ENCODE peak calls at places on chromosomes 12 and 14, in nine cellular contexts. One of them, this sample, is unnamed.

GRCh38 chr12:27779416-27779815 is 617 bp upstream of the KLHL42 start:
- DNase-seq in IMR-90: no peak
- DNase-seq in fibroblast of lung: peak; percentile 30
- DNase-seq in GM23248: peak; percentile 39
- DNase-seq in MM.1S: peak; percentile 8
- DNase-seq in astrocyte: no peak
- DNase-seq in neural progenitor cell: peak; percentile 48
- DNase-seq in OCI-LY7: peak; percentile 50
- DNase-seq in HCT116: no peak
- DNase-seq in this sample: no peak

GRCh38 chr12:52215587-52216031 is 17.4 kb upstream of the KRT7 start:
- DNase-seq in IMR-90: peak; percentile 79
- DNase-seq in fibroblast of lung: peak; percentile 39
- DNase-seq in GM23248: no peak
- DNase-seq in MM.1S: no peak
- DNase-seq in astrocyte: peak; percentile 75
- DNase-seq in neural progenitor cell: no peak
- DNase-seq in OCI-LY7: no peak
- DNase-seq in HCT116: peak; percentile 64
- DNase-seq in this sample: peak; percentile 96

GRCh38 chr12:116934908-116935698 is 24.4 kb downstream of the FBXW8 start:
- DNase-seq in IMR-90: no peak
- DNase-seq in fibroblast of lung: no peak
- DNase-seq in GM23248: no peak
- DNase-seq in MM.1S: no peak
- DNase-seq in astrocyte: no peak
- DNase-seq in neural progenitor cell: no peak
- DNase-seq in OCI-LY7: no peak
- DNase-seq in HCT116: no peak
- DNase-seq in this sample: no peak

GRCh38 chr12:26112703-26113147 is 12.1 kb downstream of the BHLHE41 start:
- DNase-seq in IMR-90: peak; percentile 22
- DNase-seq in fibroblast of lung: no peak
- DNase-seq in GM23248: peak; percentile 20
- DNase-seq in MM.1S: no peak
- DNase-seq in astrocyte: no peak
- DNase-seq in neural progenitor cell: peak; percentile 64
- DNase-seq in OCI-LY7: no peak
- DNase-seq in HCT116: no peak
- DNase-seq in this sample: peak; percentile 88

GRCh38 chr14:36383674-36384421 is 63.4 kb upstream of the MBIP start:
- DNase-seq in IMR-90: no peak
- DNase-seq in fibroblast of lung: no peak
- DNase-seq in GM23248: peak; percentile 26
- DNase-seq in MM.1S: no peak
- DNase-seq in astrocyte: no peak
- DNase-seq in neural progenitor cell: no peak
- DNase-seq in OCI-LY7: no peak
- DNase-seq in HCT116: no peak
- DNase-seq in this sample: no peak

GRCh38 chr12:131389051-131390013 is 321.6 kb upstream of the SFSWAP start:
- DNase-seq in IMR-90: no peak
- DNase-seq in fibroblast of lung: no peak
- DNase-seq in GM23248: no peak
- DNase-seq in MM.1S: no peak
- DNase-seq in astrocyte: no peak
- DNase-seq in neural progenitor cell: no peak
- DNase-seq in OCI-LY7: no peak
- DNase-seq in HCT116: no peak
- DNase-seq in this sample: no peak

GRCh38 chr12:50764861-50765324 is 992 bp downstream of the ATF1 start:
- DNase-seq in IMR-90: peak; percentile 35
- DNase-seq in fibroblast of lung: peak; percentile 58
- DNase-seq in GM23248: peak; percentile 67
- DNase-seq in MM.1S: peak; percentile 51
- DNase-seq in astrocyte: peak; percentile 16
- DNase-seq in neural progenitor cell: no peak
- DNase-seq in OCI-LY7: peak; percentile 70
- DNase-seq in HCT116: no peak
- DNase-seq in this sample: no peak

GRCh38 chr12:70091021-70091521 is 152.2 kb upstream of the CNOT2 start:
- DNase-seq in IMR-90: no peak
- DNase-seq in fibroblast of lung: no peak
- DNase-seq in GM23248: no peak
- DNase-seq in MM.1S: no peak
- DNase-seq in astrocyte: no peak
- DNase-seq in neural progenitor cell: no peak
- DNase-seq in OCI-LY7: no peak
- DNase-seq in HCT116: no peak
- DNase-seq in this sample: no peak

GRCh38 chr14:100428727-100429126 is 105.6 kb downstream of the SLC25A47 start:
- DNase-seq in IMR-90: peak; percentile 66
- DNase-seq in fibroblast of lung: peak; percentile 47
- DNase-seq in GM23248: peak; percentile 92
- DNase-seq in MM.1S: no peak
- DNase-seq in astrocyte: peak; percentile 89
- DNase-seq in neural progenitor cell: no peak
- DNase-seq in OCI-LY7: no peak
- DNase-seq in HCT116: no peak
- DNase-seq in this sample: no peak

GRCh38 chr14:68140801-68141200 is 321.2 kb downstream of the RAD51B start:
- DNase-seq in IMR-90: no peak
- DNase-seq in fibroblast of lung: no peak
- DNase-seq in GM23248: no peak
- DNase-seq in MM.1S: no peak
- DNase-seq in astrocyte: no peak
- DNase-seq in neural progenitor cell: no peak
- DNase-seq in OCI-LY7: no peak
- DNase-seq in HCT116: no peak
- DNase-seq in this sample: no peak

GRCh38 chr12:100238801-100239200 is 28.1 kb downstream of the DEPDC4 start:
- DNase-seq in IMR-90: no peak
- DNase-seq in fibroblast of lung: no peak
- DNase-seq in GM23248: no peak
- DNase-seq in MM.1S: no peak
- DNase-seq in astrocyte: no peak
- DNase-seq in neural progenitor cell: no peak
- DNase-seq in OCI-LY7: no peak
- DNase-seq in HCT116: no peak
- DNase-seq in this sample: no peak

GRCh38 chr14:59882957-59883356 is 12.4 kb upstream of the RTN1 start:
- DNase-seq in IMR-90: no peak
- DNase-seq in fibroblast of lung: no peak
- DNase-seq in GM23248: peak; percentile 3
- DNase-seq in MM.1S: no peak
- DNase-seq in astrocyte: no peak
- DNase-seq in neural progenitor cell: peak; percentile 27
- DNase-seq in OCI-LY7: peak; percentile 3
- DNase-seq in HCT116: peak; percentile 4
- DNase-seq in this sample: no peak

GRCh38 chr12:117111386-117112267 is 12.4 kb upstream of the TESC start:
- DNase-seq in IMR-90: no peak
- DNase-seq in fibroblast of lung: no peak
- DNase-seq in GM23248: no peak
- DNase-seq in MM.1S: peak; percentile 36
- DNase-seq in astrocyte: no peak
- DNase-seq in neural progenitor cell: no peak
- DNase-seq in OCI-LY7: no peak
- DNase-seq in HCT116: no peak
- DNase-seq in this sample: no peak

GRCh38 chr14:21807975-21808374 is 134.4 kb upstream of the OR4E1 start:
- DNase-seq in IMR-90: no peak
- DNase-seq in fibroblast of lung: no peak
- DNase-seq in GM23248: no peak
- DNase-seq in MM.1S: no peak
- DNase-seq in astrocyte: no peak
- DNase-seq in neural progenitor cell: peak; percentile 2
- DNase-seq in OCI-LY7: no peak
- DNase-seq in HCT116: no peak
- DNase-seq in this sample: no peak

GRCh38 chr12:68375701-68376469 is 43.7 kb upstream of the MDM1 start:
- DNase-seq in IMR-90: peak; percentile 51
- DNase-seq in fibroblast of lung: no peak
- DNase-seq in GM23248: peak; percentile 30
- DNase-seq in MM.1S: no peak
- DNase-seq in astrocyte: peak; percentile 56
- DNase-seq in neural progenitor cell: no peak
- DNase-seq in OCI-LY7: no peak
- DNase-seq in HCT116: no peak
- DNase-seq in this sample: no peak

GRCh38 chr12:54398995-54399793 is 14.7 kb upstream of the ZNF385A start:
- DNase-seq in IMR-90: peak; percentile 78
- DNase-seq in fibroblast of lung: peak; percentile 84
- DNase-seq in GM23248: peak; percentile 81
- DNase-seq in MM.1S: peak; percentile 66
- DNase-seq in astrocyte: peak; percentile 45
- DNase-seq in neural progenitor cell: peak; percentile 81
- DNase-seq in OCI-LY7: peak; percentile 76
- DNase-seq in HCT116: peak; percentile 48
- DNase-seq in this sample: peak; percentile 82

GRCh38 chr14:95482967-95483842 is 33.2 kb downstream of the SYNE3 start:
- DNase-seq in IMR-90: peak; percentile 97
- DNase-seq in fibroblast of lung: peak; percentile 97
- DNase-seq in GM23248: peak; percentile 96
- DNase-seq in MM.1S: no peak
- DNase-seq in astrocyte: peak; percentile 93
- DNase-seq in neural progenitor cell: no peak
- DNase-seq in OCI-LY7: no peak
- DNase-seq in HCT116: peak; percentile 46
- DNase-seq in this sample: peak; percentile 45

GRCh38 chr14:52110441-52111086 is 41.7 kb upstream of the NID2 start:
- DNase-seq in IMR-90: peak; percentile 88
- DNase-seq in fibroblast of lung: peak; percentile 79
- DNase-seq in GM23248: peak; percentile 68
- DNase-seq in MM.1S: no peak
- DNase-seq in astrocyte: peak; percentile 29
- DNase-seq in neural progenitor cell: no peak
- DNase-seq in OCI-LY7: no peak
- DNase-seq in HCT116: no peak
- DNase-seq in this sample: no peak

GRCh38 chr12:96436366-96437295 is 36.4 kb upstream of the CDK17 start:
- DNase-seq in IMR-90: no peak
- DNase-seq in fibroblast of lung: no peak
- DNase-seq in GM23248: no peak
- DNase-seq in MM.1S: no peak
- DNase-seq in astrocyte: no peak
- DNase-seq in neural progenitor cell: no peak
- DNase-seq in OCI-LY7: no peak
- DNase-seq in HCT116: no peak
- DNase-seq in this sample: no peak

GRCh38 chr14:24364841-24365240 is 3.1 kb upstream of the NFATC4 start:
- DNase-seq in IMR-90: no peak
- DNase-seq in fibroblast of lung: no peak
- DNase-seq in GM23248: peak; percentile 44
- DNase-seq in MM.1S: no peak
- DNase-seq in astrocyte: no peak
- DNase-seq in neural progenitor cell: no peak
- DNase-seq in OCI-LY7: no peak
- DNase-seq in HCT116: no peak
- DNase-seq in this sample: no peak
- H2AFZ ChIP-seq in IMR-90: no peak overlapping the region
- H2AFZ ChIP-seq in fibroblast of lung: peak overlapping the region; percentile 60
- H2AFZ ChIP-seq in GM23248: peak overlapping the region; percentile 65
- H2AFZ ChIP-seq in MM.1S: no peak overlapping the region
- H2AFZ ChIP-seq in astrocyte: no peak overlapping the region
- H2AFZ ChIP-seq in neural progenitor cell: no peak overlapping the region
- H2AFZ ChIP-seq in OCI-LY7: peak overlapping the region; percentile 47
- H2AFZ ChIP-seq in HCT116: peak overlapping the region; percentile 78
- H2AFZ ChIP-seq in this sample: no peak overlapping the region

DNA sequence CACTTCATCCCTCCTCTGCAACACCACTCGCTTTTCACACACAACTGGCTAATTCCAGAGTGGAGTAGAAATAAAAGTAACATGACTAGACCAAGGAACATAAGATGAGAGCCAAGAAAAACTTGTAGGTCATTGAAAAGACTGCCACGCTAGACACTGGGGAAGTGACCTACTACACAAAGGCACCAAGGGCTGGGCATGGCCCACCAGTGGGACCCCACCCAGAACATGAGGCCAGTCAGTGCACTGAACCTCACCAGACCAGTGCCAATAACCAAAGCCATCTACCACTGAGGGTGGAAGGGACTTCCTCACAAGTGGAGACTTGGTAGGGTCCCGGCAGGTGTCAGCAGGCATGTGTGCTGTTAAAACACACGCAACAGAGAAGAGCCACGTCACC is 19.7 kb downstream of the FBLN5 start:
- DNase-seq in IMR-90: no peak
- DNase-seq in fibroblast of lung: no peak
- DNase-seq in GM23248: peak; percentile 15
- DNase-seq in MM.1S: no peak
- DNase-seq in astrocyte: no peak
- DNase-seq in neural progenitor cell: no peak
- DNase-seq in OCI-LY7: no peak
- DNase-seq in HCT116: no peak
- DNase-seq in this sample: no peak
- H3K4me3 ChIP-seq in IMR-90: no peak overlapping the region
- H3K4me3 ChIP-seq in fibroblast of lung: no peak overlapping the region
- H3K4me3 ChIP-seq in GM23248: no peak overlapping the region
- H3K4me3 ChIP-seq in MM.1S: no peak overlapping the region
- H3K4me3 ChIP-seq in astrocyte: no peak overlapping the region
- H3K4me3 ChIP-seq in neural progenitor cell: no peak overlapping the region
- H3K4me3 ChIP-seq in OCI-LY7: no peak overlapping the region
- H3K4me3 ChIP-seq in HCT116: no peak overlapping the region
- H3K4me3 ChIP-seq in this sample: no peak overlapping the region

DNA sequence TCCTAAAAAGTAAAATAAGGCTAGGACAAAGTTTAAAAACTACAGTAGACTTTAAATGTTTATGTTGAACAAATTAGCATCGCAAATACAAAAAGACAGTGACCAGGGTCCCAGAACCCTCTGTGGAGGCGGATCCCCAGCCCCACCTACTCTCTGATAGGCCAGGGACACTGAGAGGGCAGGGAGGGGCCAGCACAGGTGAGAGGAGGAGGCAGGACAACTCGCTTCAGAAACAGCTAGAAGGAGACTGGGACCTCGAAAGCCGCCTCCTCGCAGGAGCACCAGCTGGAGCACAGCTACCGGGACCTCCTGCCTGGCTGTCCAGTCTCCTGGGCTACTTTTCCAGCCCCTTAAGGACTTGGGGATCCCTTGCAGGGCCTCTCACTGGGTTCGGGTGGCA is 992 bp downstream of the DNAH10 start:
- DNase-seq in IMR-90: no peak
- DNase-seq in fibroblast of lung: no peak
- DNase-seq in GM23248: no peak
- DNase-seq in MM.1S: no peak
- DNase-seq in astrocyte: no peak
- DNase-seq in neural progenitor cell: peak; percentile 5
- DNase-seq in OCI-LY7: no peak
- DNase-seq in HCT116: no peak
- DNase-seq in this sample: no peak
- H2AFZ ChIP-seq in IMR-90: no peak overlapping the region
- H2AFZ ChIP-seq in fibroblast of lung: no peak overlapping the region
- H2AFZ ChIP-seq in GM23248: no peak overlapping the region
- H2AFZ ChIP-seq in MM.1S: no peak overlapping the region
- H2AFZ ChIP-seq in astrocyte: no peak overlapping the region
- H2AFZ ChIP-seq in neural progenitor cell: no peak overlapping the region
- H2AFZ ChIP-seq in OCI-LY7: no peak overlapping the region
- H2AFZ ChIP-seq in HCT116: no peak overlapping the region
- H2AFZ ChIP-seq in this sample: no peak overlapping the region

DNA sequence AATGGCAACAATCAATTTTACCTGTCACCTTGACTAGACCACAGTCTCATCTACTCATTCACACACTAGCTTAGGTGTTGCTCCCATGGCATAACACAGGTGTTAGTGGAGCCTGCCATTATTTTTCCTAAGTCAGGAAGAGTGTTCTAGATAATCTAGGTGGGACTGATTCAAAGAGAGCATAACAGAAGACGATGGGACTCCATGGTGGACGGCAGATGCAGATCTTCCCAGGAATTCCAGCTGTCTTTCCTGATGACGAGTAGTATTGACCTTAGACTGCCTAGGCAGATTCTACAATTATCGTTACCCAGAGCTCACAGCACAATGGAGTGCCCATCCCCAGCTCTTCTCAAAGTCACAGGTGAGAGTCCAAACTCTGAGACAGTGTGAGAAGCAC is 589.0 kb downstream of the TMEM121 start:
- DNase-seq in IMR-90: no peak
- DNase-seq in fibroblast of lung: no peak
- DNase-seq in GM23248: no peak
- DNase-seq in MM.1S: no peak
- DNase-seq in astrocyte: no peak
- DNase-seq in neural progenitor cell: no peak
- DNase-seq in OCI-LY7: no peak
- DNase-seq in HCT116: no peak
- DNase-seq in this sample: no peak
- H3K4me3 ChIP-seq in IMR-90: no peak overlapping the region
- H3K4me3 ChIP-seq in fibroblast of lung: no peak overlapping the region
- H3K4me3 ChIP-seq in GM23248: no peak overlapping the region
- H3K4me3 ChIP-seq in MM.1S: no peak overlapping the region
- H3K4me3 ChIP-seq in astrocyte: no peak overlapping the region
- H3K4me3 ChIP-seq in neural progenitor cell: no peak overlapping the region
- H3K4me3 ChIP-seq in OCI-LY7: no peak overlapping the region
- H3K4me3 ChIP-seq in HCT116: no peak overlapping the region
- H3K4me3 ChIP-seq in this sample: no peak overlapping the region